ENCODE peak calls at places on chromosomes 11 and 22, in eight cellular contexts. Q is hepatic stellate cell, N is thoracic aorta, J is sigmoid colon, K is nephron progenitor cell, T is NCI-H1436, Z is psoas muscle, F is left cardiac atrium. E is an unnamed sample.

GRCh38 chr11:96748639-96749370 is 359.0 kb downstream of the JRKL start:
- DNase-seq in Q (peak), N (no peak), J (no peak), K (no peak), T (no peak), Z (no peak), F (no peak), E (no peak)

GRCh38 chr11:34263462-34264186 is 94.2 kb downstream of the ABTB2 start:
- DNase-seq in Q (no peak), N (peak), J (peak), K (no peak), T (peak), Z (peak), F (peak), E (peak)

GRCh38 chr11:27505781-27506180 is 788 bp downstream of the LIN7C start:
- DNase-seq in Q (no peak), N (no peak), J (no peak), K (no peak), T (no peak), Z (no peak), F (no peak), E (no peak)

GRCh38 chr22:48396785-48397530 is 1430.7 kb downstream of the BRD1 start:
- DNase-seq in Q (no peak), N (no peak), J (no peak), K (no peak), T (no peak), Z (no peak), F (no peak), E (no peak)

GRCh38 chr22:41481131-41481830 is 12.4 kb downstream of the ACO2 start:
- DNase-seq in Q (peak), N (peak), J (no peak), K (no peak), T (no peak), Z (peak), F (peak), E (peak)

GRCh38 chr11:18743900-18744514 is 18.0 kb upstream of the IGSF22 start:
- DNase-seq in Q (no peak), N (no peak), J (no peak), K (no peak), T (no peak), Z (no peak), F (no peak), E (no peak)

GRCh38 chr22:38296372-38296771 is 20.9 kb downstream of the CSNK1E start:
- DNase-seq in Q (no peak), N (no peak), J (no peak), K (no peak), T (no peak), Z (no peak), F (no peak), E (peak)

GRCh38 chr11:74559110-74559933 is 33.1 kb upstream of the POLD3 start:
- DNase-seq in Q (no peak), N (no peak), J (no peak), K (no peak), T (no peak), Z (no peak), F (no peak), E (peak)

GRCh38 chr22:27752771-27753170 is 48.8 kb downstream of the MN1 start:
- DNase-seq in Q (peak), N (peak), J (peak), K (no peak), T (no peak), Z (peak), F (peak), E (no peak)

GRCh38 chr11:70201876-70202861 is 927 bp upstream of the FADD start:
- DNase-seq in Q (no peak), N (no peak), J (no peak), K (no peak), T (no peak), Z (no peak), F (peak), E (no peak)

GRCh38 chr11:121450424-121450823 is 1.7 kb upstream of the SORL1 start:
- DNase-seq in Q (no peak), N (no peak), J (no peak), K (no peak), T (no peak), Z (no peak), F (no peak), E (no peak)

GRCh38 chr11:94134651-94135512 is 6.2 kb downstream of the PANX1 start:
- DNase-seq in Q (peak), N (peak), J (peak), K (no peak), T (no peak), Z (peak), F (peak), E (peak)

GRCh38 chr11:96310236-96310635 is 32.8 kb downstream of the MAML2 start:
- DNase-seq in Q (no peak), N (no peak), J (no peak), K (no peak), T (no peak), Z (no peak), F (no peak), E (no peak)

GRCh38 chr22:39666926-39667325 is 96.4 kb downstream of the CACNA1I start:
- DNase-seq in Q (no peak), N (no peak), J (no peak), K (no peak), T (no peak), Z (no peak), F (no peak), E (no peak)

GRCh38 chr11:111327908-111328624 is 29.7 kb downstream of the POU2AF3 start:
- DNase-seq in Q (no peak), N (no peak), J (peak), K (no peak), T (no peak), Z (peak), F (no peak), E (peak)

GRCh38 chr11:20565236-20565635 is 34.2 kb upstream of the SLC6A5 start:
- DNase-seq in Q (no peak), N (no peak), J (no peak), K (no peak), T (no peak), Z (no peak), F (no peak), E (no peak)

GRCh38 chr11:121451178-121451981 is 734 bp upstream of the SORL1 start:
- DNase-seq in Q (no peak), N (no peak), J (no peak), K (no peak), T (no peak), Z (no peak), F (no peak), E (no peak)

GRCh38 chr11:74739546-74740270 is 8.5 kb upstream of the CHRDL2 start:
- DNase-seq in Q (peak), N (no peak), J (no peak), K (peak), T (no peak), Z (peak), F (peak), E (peak)

GRCh38 chr11:1129666-1130160 is 28.0 kb upstream of the MUC5AC start:
- DNase-seq in Q (no peak), N (no peak), J (peak), K (no peak), T (no peak), Z (no peak), F (no peak), E (no peak)

GRCh38 chr11:446886-447285 is 3.2 kb upstream of the PTDSS2 start:
- DNase-seq in Q (no peak), N (no peak), J (no peak), K (no peak), T (no peak), Z (no peak), F (no peak), E (no peak)

GRCh38 chr11:76244311-76245061 is 38.2 kb upstream of the WNT11 start:
- DNase-seq in Q (no peak), N (no peak), J (no peak), K (no peak), T (no peak), Z (peak), F (no peak), E (no peak)

GRCh38 chr22:35756722-35757121 is 39.0 kb downstream of the APOL5 start:
- DNase-seq in Q (no peak), N (no peak), J (no peak), K (no peak), T (no peak), Z (no peak), F (no peak), E (no peak)

GRCh38 chr11:56783448-56784041 is 35.0 kb upstream of the OR9G4 start:
- DNase-seq in Q (peak), N (no peak), J (no peak), K (peak), T (peak), Z (no peak), F (no peak), E (no peak)

GRCh38 chr22:35752833-35753189 is 35.1 kb downstream of the APOL5 start:
- DNase-seq in Q (no peak), N (no peak), J (no peak), K (no peak), T (no peak), Z (no peak), F (no peak), E (no peak)

GRCh38 chr22:46055176-46055850 is 78.4 kb upstream of the WNT7B start:
- DNase-seq in Q (no peak), N (no peak), J (peak), K (no peak), T (no peak), Z (peak), F (peak), E (peak)

GRCh38 chr11:32108576-32108975 is 17.7 kb downstream of the RCN1 start:
- DNase-seq in Q (no peak), N (no peak), J (no peak), K (no peak), T (no peak), Z (no peak), F (no peak), E (no peak)

GRCh38 chr11:94107363-94107762 is 21.3 kb upstream of the PANX1 start:
- DNase-seq in Q (no peak), N (no peak), J (no peak), K (no peak), T (no peak), Z (no peak), F (no peak), E (no peak)

GRCh38 chr11:63445720-63446119 is 45.2 kb downstream of the PLAAT5 start:
- DNase-seq in Q (peak), N (no peak), J (no peak), K (no peak), T (no peak), Z (no peak), F (no peak), E (no peak)

GRCh38 chr22:29664731-29665130 is 55.1 kb upstream of the CABP7 start:
- DNase-seq in Q (no peak), N (no peak), J (no peak), K (no peak), T (no peak), Z (no peak), F (no peak), E (no peak)

GRCh38 chr11:44104472-44105294 is 9.2 kb downstream of the EXT2 start:
- DNase-seq in Q (no peak), N (no peak), J (no peak), K (no peak), T (no peak), Z (no peak), F (no peak), E (no peak)

GRCh38 chr11:91199866-91200265 is 977.0 kb upstream of the CHORDC1 start:
- DNase-seq in Q (peak), N (no peak), J (no peak), K (no peak), T (no peak), Z (no peak), F (no peak), E (no peak)

GRCh38 chr11:103326070-103326794 is 217.0 kb downstream of the DYNC2H1 start:
- DNase-seq in Q (peak), N (no peak), J (no peak), K (peak), T (peak), Z (no peak), F (peak), E (peak)

GRCh38 chr11:29343465-29344333 is 673.1 kb downstream of the KCNA4 start:
- DNase-seq in Q (no peak), N (no peak), J (no peak), K (peak), T (peak), Z (peak), F (peak), E (peak)